ENCODE peak calls at places on chromosomes 6 and 20, in six cellular contexts. T is GM12892, N is ovary, V is HCT116, S is heart left ventricle, M is right lobe of liver. K is an unnamed sample.

GRCh38 chr20:1900321-1900791 is 5.1 kb downstream of the SIRPA start:
- DNase-seq in T (no peak), N (peak; percentile 47), V (peak; percentile 68), S (peak; percentile 49), M (no peak), K (peak; percentile 25)

GRCh38 chr6:131916847-131917246 is 34.3 kb downstream of the CCN2 start:
- DNase-seq in T (no peak), N (no peak), V (no peak), S (no peak), M (no peak), K (no peak)

GRCh38 chr6:151370509-151371078 is 20.8 kb downstream of the ZBTB2 start:
- DNase-seq in T (no peak), N (no peak), V (no peak), S (no peak), M (no peak), K (no peak)

GRCh38 chr6:170127151-170127550 is 163.7 kb downstream of the DLL1 start:
- DNase-seq in T (no peak), N (no peak), V (no peak), S (peak; percentile 15), M (no peak), K (no peak)

GRCh38 chr6:12060780-12061619 is 48.9 kb downstream of the HIVEP1 start:
- DNase-seq in T (no peak), N (no peak), V (no peak), S (peak; percentile 62), M (peak; percentile 55), K (peak; percentile 50)

GRCh38 chr6:101597711-101598110 is 204.2 kb downstream of the GRIK2 start:
- DNase-seq in T (no peak), N (no peak), V (peak; percentile 19), S (no peak), M (no peak), K (no peak)

GRCh38 chr20:4220756-4221155 is 205.4 kb upstream of the RNF24 start:
- DNase-seq in T (no peak), N (no peak), V (no peak), S (no peak), M (no peak), K (no peak)

GRCh38 chr6:158544428-158544827 is 15.5 kb upstream of the TMEM181 start:
- DNase-seq in T (no peak), N (no peak), V (no peak), S (no peak), M (no peak), K (no peak)

GRCh38 chr6:136134751-136135150 is 115.4 kb downstream of the MTFR2 start:
- DNase-seq in T (no peak), N (no peak), V (no peak), S (no peak), M (no peak), K (no peak)

GRCh38 chr6:159953091-159953581 is 15.7 kb upstream of the IGF2R start:
- DNase-seq in T (no peak), N (no peak), V (no peak), S (peak; percentile 57), M (peak; percentile 70), K (peak; percentile 56)

GRCh38 chr6:31968791-31969711 is 2.9 kb downstream of the DXO start:
- DNase-seq in T (no peak), N (no peak), V (no peak), S (no peak), M (no peak), K (no peak)

GRCh38 chr6:2793491-2794151 is 28.4 kb downstream of the WRNIP1 start:
- DNase-seq in T (no peak), N (no peak), V (no peak), S (no peak), M (no peak), K (no peak)

GRCh38 chr6:9851541-9852380 is 563.1 kb downstream of the TFAP2A start:
- DNase-seq in T (no peak), N (no peak), V (peak; percentile 27), S (no peak), M (peak; percentile 25), K (no peak)

GRCh38 chr20:9269280-9269971 is 200.5 kb downstream of the PLCB4 start:
- DNase-seq in T (no peak), N (no peak), V (no peak), S (no peak), M (no peak), K (no peak)

GRCh38 chr6:88361298-88361697 is 195.2 kb upstream of the CNR1 start:
- DNase-seq in T (no peak), N (no peak), V (no peak), S (no peak), M (no peak), K (no peak)

GRCh38 chr6:36666726-36667591 is 11.6 kb upstream of the CDKN1A start:
- DNase-seq in T (peak; percentile 66), N (peak; percentile 91), V (peak; percentile 59), S (peak; percentile 55), M (peak; percentile 82), K (peak; percentile 78)

GRCh38 chr6:143536866-143537691 is 25.6 kb upstream of the FUCA2 start:
- DNase-seq in T (peak; percentile 29), N (peak; percentile 52), V (peak; percentile 41), S (peak; percentile 63), M (peak; percentile 73), K (peak; percentile 24)

GRCh38 chr20:18666803-18667460 is 79.1 kb downstream of the DTD1 start:
- DNase-seq in T (no peak), N (no peak), V (no peak), S (no peak), M (no peak), K (no peak)

GRCh38 chr6:23526519-23526918 is 599.5 kb upstream of the NRSN1 start:
- DNase-seq in T (no peak), N (no peak), V (no peak), S (no peak), M (no peak), K (no peak)

GRCh38 chr20:54134445-54135220 is 39.2 kb downstream of the CYP24A1 start:
- DNase-seq in T (no peak), N (no peak), V (peak; percentile 76), S (no peak), M (no peak), K (no peak)

GRCh38 chr20:24686156-24686555 is 216.7 kb downstream of the SYNDIG1 start:
- DNase-seq in T (no peak), N (no peak), V (no peak), S (no peak), M (no peak), K (no peak)

GRCh38 chr6:89412071-89413005 is at the start of gene RRAGD:
- DNase-seq in T (peak; percentile 66), N (peak; percentile 53), V (peak; percentile 4), S (peak; percentile 76), M (peak; percentile 83), K (peak; percentile 56)

GRCh38 chr6:138343112-138343511 is 34.6 kb upstream of the SMIM28 start:
- DNase-seq in T (no peak), N (no peak), V (no peak), S (no peak), M (no peak), K (no peak)

GRCh38 chr6:3722211-3722621 is 29.3 kb downstream of the PXDC1 start:
- DNase-seq in T (no peak), N (no peak), V (no peak), S (no peak), M (no peak), K (no peak)

GRCh38 chr20:5402903-5403531 is 86.3 kb upstream of the PROKR2 start:
- DNase-seq in T (peak; percentile 12), N (no peak), V (no peak), S (no peak), M (no peak), K (no peak)

GRCh38 chr6:919499-919898 is 226.6 kb upstream of the EXOC2 start:
- DNase-seq in T (no peak), N (no peak), V (no peak), S (no peak), M (no peak), K (no peak)

GRCh38 chr6:119076173-119076965 is 2.1 kb downstream of the FAM184A start:
- DNase-seq in T (no peak), N (no peak), V (no peak), S (no peak), M (no peak), K (no peak)

GRCh38 chr20:39879296-39879695 is 809.7 kb downstream of the MAFB start:
- DNase-seq in T (no peak), N (no peak), V (no peak), S (no peak), M (no peak), K (no peak)

GRCh38 chr6:7672066-7673062 is 53.5 kb upstream of the BMP6 start:
- DNase-seq in T (no peak), N (peak; percentile 19), V (no peak), S (no peak), M (no peak), K (no peak)

GRCh38 chr6:52362443-52363221 is 681 bp downstream of the PAQR8 start:
- DNase-seq in T (peak; percentile 47), N (peak; percentile 68), V (no peak), S (peak; percentile 38), M (peak; percentile 48), K (peak; percentile 17)

GRCh38 chr6:52363222-52363867 is 1.4 kb downstream of the PAQR8 start:
- DNase-seq in T (no peak), N (peak; percentile 38), V (no peak), S (no peak), M (peak; percentile 32), K (no peak)

GRCh38 chr6:52361347-52361944 is 505 bp upstream of the PAQR8 start:
- DNase-seq in T (no peak), N (peak; percentile 45), V (no peak), S (no peak), M (peak; percentile 22), K (peak; percentile 16)

GRCh38 chr6:52360601-52361346 is 1.2 kb upstream of the PAQR8 start:
- DNase-seq in T (no peak), N (no peak), V (no peak), S (no peak), M (no peak), K (no peak)

GRCh38 chr6:52361945-52362442 is at the start of gene PAQR8:
- DNase-seq in T (peak; percentile 92), N (peak; percentile 87), V (peak; percentile 10), S (peak; percentile 89), M (peak; percentile 84), K (peak; percentile 38)
- TF ChIP-seq POLR2A in T (peak; percentile 51), N (peak; percentile 80), V (peak; percentile 86), S (peak; percentile 67), M (peak; percentile 58), K (peak; percentile 87)

GRCh38 chr20:62924567-62925419 is 1.5 kb downstream of the DIDO1 start:
- DNase-seq in T (no peak), N (no peak), V (no peak), S (no peak), M (peak; percentile 42), K (no peak)
- TF ChIP-seq POLR2A in T (peak; percentile 31), N (no peak), V (no peak), S (no peak), M (no peak), K (no peak)

GRCh38 chr20:22577515-22578220 is 6.7 kb downstream of the FOXA2 start:
- DNase-seq in T (no peak), N (no peak), V (no peak), S (no peak), M (peak; percentile 52), K (no peak)
- TF ChIP-seq POLR2A in T (no peak), N (no peak), V (no peak), S (no peak), M (no peak), K (no peak)

DNA sequence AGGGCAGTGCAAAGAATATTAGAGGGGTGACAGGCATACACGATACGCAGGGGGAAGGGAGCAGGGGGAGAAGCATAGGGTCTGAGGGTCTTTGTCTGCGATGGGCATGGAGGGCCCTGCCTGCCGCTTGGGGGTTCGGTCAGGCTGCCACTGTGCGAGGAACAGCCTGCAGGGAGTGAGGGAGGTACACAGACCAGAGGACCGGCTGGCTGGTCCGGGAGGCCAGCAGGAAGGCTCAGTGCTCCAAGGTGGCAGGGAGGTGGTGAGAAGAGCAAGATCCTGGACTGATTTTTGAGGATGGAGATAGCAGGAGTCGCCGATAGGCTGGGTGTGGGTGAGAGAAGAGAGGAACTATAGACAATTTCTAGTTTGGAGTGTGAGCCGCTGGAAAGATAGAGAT is 338.4 kb downstream of the ZFAND3 start:
- DNase-seq in T (no peak), N (no peak), V (no peak), S (no peak), M (no peak), K (no peak)
- TF ChIP-seq POLR2A in T (no peak), N (no peak), V (no peak), S (no peak), M (no peak), K (no peak)